ENCODE peak calls at places on chromosomes 5 and 9, in four cellular contexts. Y, N, D and S are unnamed samples.

GRCh38 chr5:141779642-141780041 is 97.6 kb upstream of the ARAP3 start:
- DNase-seq in N (no peak), D (no peak), Y (no peak), S (no peak)

GRCh38 chr9:29311221-29311620 is 1737.9 kb upstream of the C9orf72 start:
- DNase-seq in N (no peak), Y (no peak), D (no peak), S (no peak)

GRCh38 chr5:56335212-56335611 is 102.1 kb upstream of the ANKRD55 start:
- DNase-seq in Y (no peak), D (no peak), N (no peak), S (no peak)

GRCh38 chr5:78495800-78496199 is 135.4 kb downstream of the SCAMP1 start:
- DNase-seq in Y (no peak), N (no peak), D (no peak), S (no peak)

GRCh38 chr5:10704949-10705621 is 55.9 kb downstream of the DAP start:
- DNase-seq in D (no peak), Y (no peak), N (peak; percentile 48), S (peak; percentile 70)

GRCh38 chr5:50562694-50563093 is 103.7 kb upstream of the PARP8 start:
- DNase-seq in N (no peak), Y (no peak), D (no peak), S (no peak)

GRCh38 chr5:14379739-14380497 is 201.7 kb upstream of the OTULINL start:
- DNase-seq in N (peak; percentile 56), Y (no peak), D (no peak), S (no peak)

GRCh38 chr9:81826541-81826906 is 101.7 kb upstream of the SPATA31D4 start:
- DNase-seq in Y (no peak), D (no peak), N (no peak), S (no peak)

GRCh38 chr9:86410281-86410680 is 56.1 kb upstream of the TUT7 start:
- DNase-seq in Y (no peak), D (no peak), N (no peak), S (no peak)

DNA sequence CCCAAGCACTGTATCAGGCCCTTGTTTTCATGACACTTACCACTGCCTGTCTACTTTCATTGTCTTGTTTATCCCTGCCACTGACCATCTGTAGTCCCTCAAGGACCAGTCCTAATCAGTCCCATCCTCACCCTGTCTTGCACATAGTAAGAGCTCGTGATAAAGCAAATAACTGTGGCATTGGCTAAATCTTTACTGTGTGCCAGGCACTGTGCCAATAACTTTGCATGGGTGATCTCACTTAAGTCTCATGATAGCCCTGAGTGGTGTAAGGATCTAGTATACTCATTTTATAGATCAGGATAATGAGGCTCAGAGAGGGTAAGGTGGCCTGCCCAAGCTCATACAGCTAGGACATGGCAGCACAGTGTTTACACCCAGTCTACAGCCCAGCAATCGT is 5.6 kb downstream of the CDX1 start:
- DNase-seq in N (no peak), Y (no peak), D (no peak), S (no peak)
- TF ChIP-seq ELF1 in N (no peak), Y (no peak), D (no peak), S (no peak)

GRCh38 chr5:31530541-31531265 is 1.2 kb downstream of the DROSHA start:
- DNase-seq in N (peak; percentile 37), Y (no peak), D (peak; percentile 4), S (no peak)

GRCh38 chr5:31534527-31535046 is 2.5 kb downstream of the C5orf22 start:
- DNase-seq in D (peak; percentile 14), N (no peak), Y (no peak), S (no peak)

GRCh38 chr5:31531888-31532710 is at the start of the genes C5orf22 and DROSHA:
- DNase-seq in Y (peak; percentile 91), D (peak; percentile 93), N (peak; percentile 98), S (peak; percentile 91)

GRCh38 chr5:31536873-31537272 is 4.8 kb downstream of the C5orf22 start:
- DNase-seq in Y (no peak), D (no peak), N (no peak), S (no peak)

GRCh38 chr5:31531543-31531887 is 378 bp downstream of the DROSHA start:
- DNase-seq in D (peak; percentile 15), N (peak; percentile 49), Y (peak; percentile 50), S (no peak)
- TF ChIP-seq RAD21 in D (no peak), N (no peak), Y (no peak), S (no peak)

GRCh38 chr9:130555968-130556367 is 23.4 kb upstream of the FUBP3 start:
- DNase-seq in D (no peak), Y (no peak), N (no peak), S (no peak)
- H2AFZ ChIP-seq in D (peak overlapping the region; percentile 36), Y (no peak overlapping the region), N (peak overlapping the region; percentile 4), S (peak overlapping the region; percentile 89)

GRCh38 chr5:39523821-39524220 is 99.0 kb upstream of the DAB2 start:
- DNase-seq in Y (no peak), D (no peak), N (no peak), S (no peak)
- TF ChIP-seq ELF1 in Y (no peak), D (no peak), N (no peak), S (no peak)

GRCh38 chr9:38622083-38622674 is 1.8 kb upstream of the ANKRD18A start:
- DNase-seq in Y (peak; percentile 64), N (no peak), D (peak; percentile 12), S (no peak)
- TF ChIP-seq RAD21 in Y (no peak), N (no peak), D (no peak), S (no peak)

GRCh38 chr9:128632486-128632885 is 24.2 kb downstream of the DYNC2I2 start:
- DNase-seq in D (no peak), Y (no peak), N (no peak), S (no peak)
- H2AFZ ChIP-seq in D (no peak overlapping the region), Y (no peak overlapping the region), N (no peak overlapping the region), S (no peak overlapping the region)